ENCODE peak calls at places on chromosomes 12 and 14, in four cellular contexts. Z, T, N and U are unnamed samples.
A peak's percentile ranks its signal among the peaks of the same experiment; 100 is the strongest.

GRCh38 chr12:93894391-93895095 is 217.4 kb downstream of the CRADD start:
- DNase-seq in Z (no peak), T (peak; percentile 70), N (peak; percentile 53), U (no peak)

GRCh38 chr12:121823101-121823726 is 19.4 kb downstream of the SETD1B start:
- DNase-seq in Z (no peak), T (no peak), N (no peak), U (no peak)

GRCh38 chr12:17592472-17592871 is 497.5 kb downstream of the RERGL start:
- DNase-seq in Z (no peak), T (no peak), N (no peak), U (no peak)

GRCh38 chr12:44457465-44457864 is 418.6 kb downstream of the NELL2 start:
- DNase-seq in Z (no peak), T (no peak), N (no peak), U (no peak)

GRCh38 chr14:95040723-95041476 is 116.4 kb downstream of the DICER1 start:
- DNase-seq in Z (no peak), T (no peak), N (peak; percentile 14), U (no peak)

GRCh38 chr14:88934231-88934898 is 109.9 kb downstream of the TTC8 start:
- DNase-seq in Z (no peak), T (peak; percentile 76), N (no peak), U (no peak)

GRCh38 chr14:93734086-93734822 is 54.0 kb downstream of the PRIMA1 start:
- DNase-seq in Z (no peak), T (no peak), N (peak; percentile 31), U (no peak)

GRCh38 chr12:122834229-122834920 is 882 bp upstream of the HIP1R start:
- DNase-seq in Z (no peak), T (peak; percentile 57), N (peak; percentile 70), U (peak; percentile 80)

GRCh38 chr14:51996148-51996746 is 6.9 kb downstream of the RTRAF start:
- DNase-seq in Z (no peak), T (peak; percentile 83), N (no peak), U (no peak)

GRCh38 chr14:21169587-21169986 is 13.7 kb upstream of the OR5AU1 start:
- DNase-seq in Z (no peak), T (no peak), N (no peak), U (no peak)

GRCh38 chr12:123748661-123749060 is 13.4 kb upstream of the DNAH10 start:
- DNase-seq in Z (no peak), T (peak; percentile 50), N (no peak), U (no peak)

GRCh38 chr12:53230971-53231858 is 794 bp downstream of the RARG start:
- DNase-seq in Z (no peak), T (no peak), N (no peak), U (no peak)

GRCh38 chr12:53071591-53072551 is 7.3 kb downstream of the SPRYD3 start:
- DNase-seq in Z (no peak), T (peak; percentile 69), N (no peak), U (no peak)

GRCh38 chr14:74251546-74252030 is 12.3 kb downstream of the VSX2 start:
- DNase-seq in Z (peak; percentile 53), T (peak; percentile 89), N (peak; percentile 77), U (peak; percentile 75)

GRCh38 chr14:99566009-99566389 is 38.0 kb downstream of the CCDC85C start:
- DNase-seq in Z (no peak), T (no peak), N (no peak), U (no peak)

GRCh38 chr14:24398943-24399801 is at the start of gene NYNRIN:
- DNase-seq in Z (peak; percentile 6), T (peak; percentile 40), N (peak; percentile 64), U (peak; percentile 66)

GRCh38 chr12:124531281-124531745 is 36.1 kb downstream of the NCOR2 start:
- DNase-seq in Z (no peak), T (no peak), N (no peak), U (no peak)

GRCh38 chr12:122948605-122949004 is 17.7 kb downstream of the ABCB9 start:
- DNase-seq in Z (no peak), T (no peak), N (no peak), U (no peak)

DNA sequence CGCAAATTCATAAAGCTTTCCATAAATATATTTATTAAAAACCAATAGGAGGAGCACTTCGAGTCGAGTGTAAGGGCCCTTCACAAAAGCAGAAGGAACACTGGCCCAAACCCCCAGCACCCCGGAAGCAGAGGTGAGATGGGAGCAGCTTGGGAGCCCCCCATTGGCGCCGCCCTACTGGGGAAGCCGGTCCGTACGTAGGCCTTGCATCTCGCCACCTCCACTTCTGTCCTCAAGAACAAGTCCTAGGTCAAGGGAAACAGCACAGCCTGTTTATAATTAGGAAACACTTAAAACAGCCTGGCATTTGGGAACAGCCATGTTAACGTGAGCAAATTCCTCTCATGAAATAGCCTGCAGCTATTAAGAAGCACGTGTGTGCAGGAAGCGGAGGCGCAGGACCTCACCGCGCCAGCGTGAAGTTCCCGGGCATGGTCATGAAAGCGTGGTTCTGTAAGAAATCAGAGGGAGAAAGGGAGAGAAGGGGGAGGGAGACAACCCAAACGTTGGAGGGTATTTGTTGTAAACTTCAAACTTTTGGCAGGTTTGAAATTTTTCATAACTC is 7.7 kb downstream of the ANKRD9 start:
- DNase-seq in Z (no peak), T (no peak), N (no peak), U (no peak)
- TF ChIP-seq CTCF in Z (no peak), T (no peak), N (no peak), U (no peak)

GRCh38 chr12:110906088-110906487 is 14.3 kb downstream of the MYL2 start:
- DNase-seq in Z (no peak), T (no peak), N (no peak), U (no peak)
- TF ChIP-seq CTCF in Z (no peak), T (no peak), N (no peak), U (no peak)

DNA sequence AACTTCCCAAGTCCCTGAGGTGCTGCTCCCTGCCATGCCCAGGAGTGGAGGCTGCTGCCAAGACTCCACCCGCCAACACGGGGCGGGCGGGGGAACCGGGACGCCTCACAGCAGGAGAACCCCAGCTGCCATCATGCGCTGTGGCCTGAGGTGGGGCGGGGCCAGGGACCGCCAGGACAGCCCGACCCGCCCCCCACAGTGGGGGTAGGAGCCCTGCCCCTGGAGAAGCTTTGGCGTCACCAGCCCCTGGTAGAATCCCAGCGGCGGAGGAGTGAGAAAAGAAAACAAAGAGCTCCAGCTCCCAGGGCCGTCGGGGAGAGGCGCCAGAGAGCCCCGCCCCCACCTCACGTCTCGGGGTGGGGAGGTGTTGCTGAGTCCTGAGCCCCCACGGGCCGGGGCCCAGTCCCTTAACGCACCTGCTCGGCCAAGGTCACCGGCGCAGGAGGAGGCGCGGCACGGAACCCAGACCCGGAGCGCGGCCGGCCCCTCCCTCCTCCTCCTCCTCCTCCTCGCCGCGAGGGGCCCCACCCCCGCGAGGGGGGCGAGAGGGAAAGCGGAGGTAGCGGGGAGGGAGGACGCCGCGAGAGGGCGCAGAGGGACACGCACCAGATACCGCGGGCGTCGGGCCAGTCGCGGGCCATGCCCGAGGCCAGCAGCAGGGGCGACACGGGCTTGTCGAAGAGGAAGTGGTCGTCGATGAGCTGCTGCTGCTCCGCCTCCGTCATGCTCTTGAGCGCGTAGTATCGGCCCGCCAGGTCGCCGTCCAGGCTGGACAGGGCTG is 1.8 kb downstream of the CKB start:
- DNase-seq in Z (peak; percentile 57), T (peak; percentile 71), N (peak; percentile 83), U (peak; percentile 68)
- TF ChIP-seq CTCF in Z (peak; percentile 57), T (peak; percentile 43), N (peak; percentile 44), U (peak; percentile 37)

GRCh38 chr12:3207858-3208257 is 130.7 kb downstream of the TSPAN9 start:
- DNase-seq in Z (no peak), T (no peak), N (no peak), U (no peak)
- TF ChIP-seq CTCF in Z (no peak), T (peak; percentile 53), N (no peak), U (no peak)

GRCh38 chr12:72268386-72268785 is 3.8 kb upstream of the TRHDE start:
- DNase-seq in Z (no peak), T (no peak), N (no peak), U (no peak)

GRCh38 chr12:72261885-72262284 is 10.3 kb upstream of the TRHDE start:
- DNase-seq in Z (no peak), T (no peak), N (no peak), U (no peak)

GRCh38 chr12:72269491-72269890 is 2.7 kb upstream of the TRHDE start:
- DNase-seq in Z (no peak), T (no peak), N (no peak), U (no peak)

GRCh38 chr12:72267974-72268373 is 4.2 kb upstream of the TRHDE start:
- DNase-seq in Z (no peak), T (peak; percentile 59), N (no peak), U (no peak)

GRCh38 chr12:72264548-72265175 is 7.5 kb upstream of the TRHDE start:
- DNase-seq in Z (no peak), T (peak; percentile 61), N (no peak), U (no peak)
- TF ChIP-seq CTCF in Z (no peak), T (peak; percentile 61), N (no peak), U (peak; percentile 37)